ENCODE peak calls at places on chromosomes 4 and X, in nine cellular contexts. N, T, J, P, W, X, E, S and I are unnamed samples.

GRCh38 chrX:154437398-154437752 is 421 bp downstream of the GDI1 start:
- DNase-seq in J (no peak), P (peak; percentile 73), S (no peak), W (no peak), T (no peak), N (no peak), X (no peak), E (no peak), I (no peak)

GRCh38 chr4:101347267-101347556 is at the start of gene PPP3CA:
- DNase-seq in E (no peak), N (no peak), J (no peak), S (no peak), P (peak; percentile 60), T (no peak), W (no peak), X (no peak), I (no peak)

GRCh38 chrX:77114501-77114900 is 332.7 kb upstream of the FGF16 start:
- DNase-seq in T (no peak), X (no peak), P (no peak), N (peak; percentile 5), S (no peak), E (no peak), W (no peak), J (no peak), I (no peak)

GRCh38 chrX:98299785-98300184 is 1416.1 kb downstream of the RPA4 start:
- DNase-seq in E (no peak), P (no peak), W (no peak), J (no peak), S (no peak), X (no peak), T (peak; percentile 1), N (no peak), I (no peak)

GRCh38 chr4:164931551-164932324 is 45.7 kb downstream of the TRIM61 start:
- DNase-seq in X (no peak), T (no peak), W (no peak), S (no peak), N (no peak), E (no peak), P (no peak), J (no peak), I (no peak)

GRCh38 chrX:46831620-46832327 is 5.1 kb upstream of the RP2 start:
- DNase-seq in J (no peak), S (no peak), N (no peak), P (no peak), W (no peak), E (no peak), X (no peak), T (no peak), I (no peak)

GRCh38 chrX:35115205-35115604 is 172.6 kb downstream of the FAM47B start:
- DNase-seq in E (no peak), S (no peak), W (no peak), J (no peak), X (no peak), P (no peak), T (no peak), N (no peak), I (no peak)

GRCh38 chrX:115460565-115460888 is 100.4 kb upstream of the PLS3 start:
- DNase-seq in N (no peak), J (no peak), E (no peak), T (no peak), S (no peak), W (no peak), P (no peak), X (no peak), I (no peak)

GRCh38 chr4:187606581-187606980 is 389.0 kb upstream of the ZFP42 start:
- DNase-seq in S (peak; percentile 50), J (peak; percentile 54), E (peak; percentile 17), N (peak; percentile 77), X (no peak), T (peak; percentile 54), W (peak; percentile 60), P (peak; percentile 67), I (peak; percentile 36)

GRCh38 chr4:165814256-165815010 is 58.6 kb upstream of the TLL1 start:
- DNase-seq in S (no peak), W (no peak), E (no peak), J (no peak), P (no peak), X (no peak), N (no peak), T (no peak), I (no peak)

GRCh38 chrX:133444952-133445831 is 29.9 kb upstream of the GPC4 start:
- DNase-seq in S (no peak), N (peak; percentile 68), J (peak; percentile 31), W (no peak), E (no peak), T (peak; percentile 9), X (no peak), P (no peak), I (no peak)

GRCh38 chr4:54231419-54232150 is 2.5 kb downstream of the PDGFRA start:
- DNase-seq in T (no peak), E (no peak), W (no peak), X (no peak), S (no peak), N (peak; percentile 60), J (no peak), P (peak; percentile 77), I (no peak)

GRCh38 chr4:148415500-148415899 is 26.7 kb downstream of the NR3C2 start:
- DNase-seq in P (peak; percentile 20), X (no peak), T (peak; percentile 17), N (no peak), W (no peak), E (no peak), S (no peak), J (peak; percentile 3), I (no peak)

GRCh38 chr4:46836584-46836983 is 72.5 kb downstream of the COX7B2 start:
- DNase-seq in S (no peak), E (no peak), X (no peak), W (no peak), P (no peak), T (no peak), J (no peak), N (no peak), I (no peak)

GRCh38 chrX:85590638-85591037 is 211.2 kb upstream of the POF1B start:
- DNase-seq in X (no peak), N (peak; percentile 55), P (no peak), W (no peak), S (no peak), J (no peak), E (no peak), T (no peak), I (no peak)

GRCh38 chr4:118910221-118910620 is 21.6 kb downstream of the SYNPO2 start:
- DNase-seq in T (no peak), J (no peak), W (no peak), S (no peak), N (no peak), P (no peak), X (no peak), E (no peak), I (no peak)

GRCh38 chrX:113892891-113893290 is 691.0 kb upstream of the HTR2C start:
- DNase-seq in J (no peak), E (no peak), X (no peak), W (no peak), T (no peak), P (no peak), S (no peak), N (no peak), I (no peak)

GRCh38 chr4:56909083-56909981 is 1.6 kb downstream of the REST start:
- DNase-seq in J (no peak), T (peak; percentile 33), P (peak; percentile 67), S (peak; percentile 28), E (no peak), N (peak; percentile 81), X (no peak), W (no peak), I (no peak)
- TF ChIP-seq REST in J (no peak), T (no peak), P (peak; percentile 67), S (no peak), E (no peak), N (no peak), X (no peak), W (no peak), I (no peak)

GRCh38 chr4:169098054-169098896 is 88.2 kb upstream of the CBR4 start:
- DNase-seq in W (no peak), P (no peak), E (no peak), T (no peak), S (no peak), J (no peak), N (no peak), X (peak; percentile 61), I (no peak)
- TF ChIP-seq REST in W (no peak), P (no peak), E (no peak), T (no peak), S (no peak), J (no peak), N (no peak), X (no peak), I (no peak)

GRCh38 chr4:42420120-42420519 is 22.8 kb downstream of the SHISA3 start:
- DNase-seq in E (no peak), J (no peak), N (peak; percentile 25), P (no peak), T (no peak), X (no peak), S (no peak), W (no peak), I (no peak)
- TF ChIP-seq REST in E (no peak), J (no peak), N (no peak), P (no peak), T (no peak), X (no peak), S (no peak), W (no peak), I (no peak)

DNA sequence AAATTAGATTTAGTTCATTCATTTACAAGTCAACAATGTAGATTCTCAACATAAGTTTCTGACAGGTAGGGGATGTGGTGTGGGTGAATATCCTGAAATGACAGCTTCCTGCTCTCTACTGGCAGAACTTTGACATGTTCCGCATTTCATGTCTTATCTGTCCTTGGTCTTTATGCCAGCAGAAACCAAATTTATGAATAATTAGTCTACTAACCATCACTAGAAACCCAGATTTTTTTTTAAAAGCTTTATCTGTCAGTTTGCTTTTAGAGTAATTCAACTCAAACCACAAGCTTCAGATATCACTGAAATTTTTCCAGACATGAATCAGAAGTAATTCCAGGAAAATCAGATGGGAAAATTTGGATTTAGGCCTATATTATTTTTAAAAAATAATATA is 17.9 kb downstream of the COQ2 start:
- DNase-seq in S (no peak), N (no peak), J (no peak), T (no peak), X (no peak), P (no peak), E (no peak), W (no peak), I (no peak)
- TF ChIP-seq REST in S (no peak), N (no peak), J (no peak), T (no peak), X (no peak), P (no peak), E (no peak), W (no peak), I (no peak)

GRCh38 chr4:7206856-7207567 is 14.7 kb downstream of the SORCS2 start:
- DNase-seq in X (no peak), W (peak; percentile 50), N (peak; percentile 46), J (no peak), P (peak; percentile 88), E (no peak), T (peak; percentile 56), S (no peak), I (no peak)
- TF ChIP-seq REST in X (no peak), W (no peak), N (no peak), J (no peak), P (no peak), E (no peak), T (no peak), S (no peak), I (no peak)